ENCODE peak calls at places on chromosome 6, in four cellular contexts. T is CD8-positive, alpha-beta memory T cell; O is mammary epithelial cell; Y is pancreas. X is an unnamed sample.

GRCh38 chr6:113694278-113695077 is 162.7 kb upstream of the MARCKS start:
- DNase-seq in T (no peak), O (peak; percentile 64), Y (peak; percentile 37), X (no peak)

GRCh38 chr6:63764318-63764916 is 128.8 kb downstream of the PHF3 start:
- DNase-seq in T (peak; percentile 27), O (no peak), Y (no peak), X (peak; percentile 59)

GRCh38 chr6:41780623-41781301 is at the start of gene PRICKLE4:
- DNase-seq in T (no peak), O (no peak), Y (peak; percentile 79), X (no peak)

GRCh38 chr6:166786704-166787293 is 159.7 kb upstream of the RPS6KA2 start:
- DNase-seq in T (peak; percentile 43), O (peak; percentile 38), Y (no peak), X (peak; percentile 67)

GRCh38 chr6:85385636-85386315 is 64.1 kb upstream of the NT5E start:
- DNase-seq in T (no peak), O (no peak), Y (no peak), X (no peak)

GRCh38 chr6:48835421-48835958 is 627.6 kb downstream of the MMUT start:
- DNase-seq in T (no peak), O (no peak), Y (no peak), X (no peak)

GRCh38 chr6:47665112-47665511 is 33.3 kb upstream of the ADGRF4 start:
- DNase-seq in T (no peak), O (peak; percentile 97), Y (no peak), X (no peak)

GRCh38 chr6:167956491-167956890 is 41.0 kb upstream of the KIF25 start:
- DNase-seq in T (no peak), O (no peak), Y (no peak), X (no peak)

GRCh38 chr6:167680605-167681149 is 146.0 kb upstream of the AFDN start:
- DNase-seq in T (no peak), O (no peak), Y (no peak), X (no peak)

GRCh38 chr6:30441171-30441570 is 48.1 kb upstream of the HLA-E start:
- DNase-seq in T (no peak), O (peak; percentile 75), Y (no peak), X (no peak)

GRCh38 chr6:30555428-30556005 is 772 bp downstream of the GNL1 start:
- DNase-seq in T (no peak), O (peak; percentile 23), Y (peak; percentile 60), X (peak; percentile 25)

GRCh38 chr6:90219168-90219985 is 77.3 kb downstream of the BACH2 start:
- DNase-seq in T (no peak), O (no peak), Y (peak; percentile 47), X (no peak)

GRCh38 chr6:144661101-144661806 is 376.1 kb downstream of the UTRN start:
- DNase-seq in T (no peak), O (peak; percentile 72), Y (no peak), X (no peak)

GRCh38 chr6:39707962-39708683 is 17.1 kb downstream of the KIF6 start:
- DNase-seq in T (no peak), O (no peak), Y (no peak), X (no peak)

GRCh38 chr6:4577406-4577805 is 198.8 kb upstream of the CDYL start:
- DNase-seq in T (no peak), O (no peak), Y (peak; percentile 46), X (no peak)

GRCh38 chr6:163310096-163310972 is 104.2 kb upstream of the QKI start:
- DNase-seq in T (no peak), O (no peak), Y (no peak), X (no peak)

GRCh38 chr6:28296520-28297060 is 15.2 kb downstream of the PGBD1 start:
- DNase-seq in T (no peak), O (peak; percentile 19), Y (no peak), X (no peak)

GRCh38 chr6:2947424-2947823 is 23.9 kb downstream of the SERPINB6 start:
- DNase-seq in T (no peak), O (no peak), Y (no peak), X (no peak)

GRCh38 chr6:46013639-46014038 is 2.0 kb downstream of the CLIC5 start:
- DNase-seq in T (no peak), O (no peak), Y (no peak), X (no peak)

GRCh38 chr6:121436966-121437756 is 1.7 kb downstream of the GJA1 start:
- DNase-seq in T (no peak), O (peak; percentile 39), Y (peak; percentile 33), X (no peak)

GRCh38 chr6:6676910-6677441 is 88.5 kb downstream of the LY86 start:
- DNase-seq in T (peak; percentile 59), O (peak; percentile 63), Y (peak; percentile 85), X (peak; percentile 49)

GRCh38 chr6:108559884-108560462 is 744 bp upstream of the FOXO3 start:
- DNase-seq in T (peak; percentile 40), O (peak; percentile 75), Y (peak; percentile 69), X (peak; percentile 54)

GRCh38 chr6:164344801-164345291 is 930.3 kb downstream of the QKI start:
- DNase-seq in T (no peak), O (no peak), Y (no peak), X (no peak)

GRCh38 chr6:72413884-72414283 is 208.0 kb upstream of the KCNQ5 start:
- DNase-seq in T (no peak), O (no peak), Y (peak; percentile 39), X (no peak)

GRCh38 chr6:107977283-107977682 is 19.3 kb upstream of the SEC63 start:
- DNase-seq in T (no peak), O (peak; percentile 26), Y (no peak), X (no peak)

GRCh38 chr6:111880181-111880944 is 7.1 kb upstream of the FYN start:
- DNase-seq in T (no peak), O (peak; percentile 35), Y (no peak), X (no peak)

GRCh38 chr6:104711371-104711770 is 148.3 kb downstream of the HACE1 start:
- DNase-seq in T (no peak), O (peak; percentile 46), Y (no peak), X (no peak)

GRCh38 chr6:130362128-130362527 is 3.7 kb upstream of the TMEM200A start:
- DNase-seq in T (peak; percentile 17), O (peak; percentile 16), Y (no peak), X (no peak)

GRCh38 chr6:139841794-139842215 is 467.4 kb upstream of the CITED2 start:
- DNase-seq in T (no peak), O (no peak), Y (no peak), X (no peak)

GRCh38 chr6:7615611-7616383 is 25.8 kb downstream of the SNRNP48 start:
- DNase-seq in T (peak; percentile 11), O (peak; percentile 62), Y (peak; percentile 59), X (peak; percentile 63)

GRCh38 chr6:113562248-113562647 is 294.9 kb upstream of the MARCKS start:
- DNase-seq in T (no peak), O (no peak), Y (no peak), X (no peak)

GRCh38 chr6:1143655-1144054 is 168.2 kb upstream of the FOXQ1 start:
- DNase-seq in T (no peak), O (no peak), Y (no peak), X (no peak)

GRCh38 chr6:24883618-24884017 is 52.1 kb downstream of the RIPOR2 start:
- DNase-seq in T (no peak), O (peak; percentile 22), Y (no peak), X (no peak)

DNA sequence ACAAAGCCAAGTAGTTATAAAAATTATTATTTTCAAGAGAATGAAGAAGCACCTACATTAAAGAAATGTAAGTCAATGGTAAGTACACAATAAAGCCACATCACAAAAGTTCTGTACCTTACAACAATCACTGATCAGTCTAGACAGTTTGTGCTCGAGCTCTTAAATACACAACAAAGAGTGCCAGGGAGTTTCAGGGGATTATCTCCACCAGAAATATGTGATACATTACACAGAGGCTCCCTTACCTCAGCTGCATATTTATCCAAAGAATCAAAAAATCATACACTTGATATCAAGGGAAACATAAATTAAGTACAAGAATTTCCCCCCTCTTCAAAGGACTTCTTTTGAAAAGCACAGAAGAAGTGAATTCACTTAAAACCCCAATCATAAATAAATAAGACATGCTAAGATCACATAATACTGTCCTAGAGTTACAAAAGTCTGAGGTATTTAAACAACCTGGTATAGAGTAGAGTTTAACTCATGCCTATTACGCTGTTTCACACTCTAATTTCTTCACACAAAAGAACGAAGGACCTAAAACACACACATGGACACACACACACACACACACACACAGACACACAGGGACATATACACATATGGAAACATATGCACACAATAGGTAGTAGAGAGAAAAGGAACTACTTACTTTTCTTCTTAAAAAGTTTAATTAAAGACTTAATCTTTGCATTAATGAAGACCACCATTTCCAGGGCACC is 555 bp downstream of the NHSL1 start:
- DNase-seq in T (no peak), O (no peak), Y (no peak), X (no peak)
- H3K4me3 ChIP-seq in T (no peak overlapping the region), O (peak overlapping the region; percentile 15), Y (peak overlapping the region; percentile 4), X (no peak overlapping the region)

GRCh38 chr6:11201015-11201414 is 31.5 kb downstream of the NEDD9 start:
- DNase-seq in T (no peak), O (no peak), Y (no peak), X (no peak)
- H3K4me1 ChIP-seq in T (peaks cover 40% of the 10 kb centered on the region), O (peaks cover 15% of the 10 kb centered on the region), Y (no peaks in the 10 kb centered on the region), X (peaks cover 35% of the 10 kb centered on the region)

DNA sequence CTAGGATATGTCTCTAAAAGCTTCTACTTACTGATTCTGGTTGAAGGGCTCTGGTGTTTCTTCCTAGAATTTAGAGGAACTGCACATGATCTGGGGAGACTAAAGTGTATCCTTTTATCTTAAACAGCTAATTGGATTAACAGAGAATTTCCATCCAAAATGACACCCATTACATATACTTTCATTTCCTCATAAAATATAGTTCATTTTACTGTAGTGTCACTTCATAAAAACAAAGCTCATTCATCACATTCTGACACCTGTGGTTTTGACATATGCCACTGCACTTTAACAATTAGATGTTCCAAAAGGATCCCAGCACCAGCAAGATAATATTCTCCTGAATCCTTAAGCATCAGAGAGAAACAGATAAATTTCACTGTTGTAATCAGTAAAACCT is 175.1 kb upstream of the BMP5 start:
- DNase-seq in T (no peak), O (no peak), Y (no peak), X (no peak)
- H3K4me3 ChIP-seq in T (no peak overlapping the region), O (no peak overlapping the region), Y (no peak overlapping the region), X (no peak overlapping the region)

GRCh38 chr6:36865835-36866234 is 8.8 kb downstream of the PPIL1 start:
- DNase-seq in T (no peak), O (no peak), Y (no peak), X (peak; percentile 51)

GRCh38 chr6:36863670-36864540 is 10.7 kb downstream of the PPIL1 start:
- DNase-seq in T (no peak), O (no peak), Y (no peak), X (no peak)

GRCh38 chr6:36871686-36872085 is 2.9 kb downstream of the PPIL1 start:
- DNase-seq in T (no peak), O (no peak), Y (no peak), X (no peak)

GRCh38 chr6:36862848-36863382 is 11.7 kb downstream of the PPIL1 start:
- DNase-seq in T (no peak), O (no peak), Y (no peak), X (no peak)

DNA sequence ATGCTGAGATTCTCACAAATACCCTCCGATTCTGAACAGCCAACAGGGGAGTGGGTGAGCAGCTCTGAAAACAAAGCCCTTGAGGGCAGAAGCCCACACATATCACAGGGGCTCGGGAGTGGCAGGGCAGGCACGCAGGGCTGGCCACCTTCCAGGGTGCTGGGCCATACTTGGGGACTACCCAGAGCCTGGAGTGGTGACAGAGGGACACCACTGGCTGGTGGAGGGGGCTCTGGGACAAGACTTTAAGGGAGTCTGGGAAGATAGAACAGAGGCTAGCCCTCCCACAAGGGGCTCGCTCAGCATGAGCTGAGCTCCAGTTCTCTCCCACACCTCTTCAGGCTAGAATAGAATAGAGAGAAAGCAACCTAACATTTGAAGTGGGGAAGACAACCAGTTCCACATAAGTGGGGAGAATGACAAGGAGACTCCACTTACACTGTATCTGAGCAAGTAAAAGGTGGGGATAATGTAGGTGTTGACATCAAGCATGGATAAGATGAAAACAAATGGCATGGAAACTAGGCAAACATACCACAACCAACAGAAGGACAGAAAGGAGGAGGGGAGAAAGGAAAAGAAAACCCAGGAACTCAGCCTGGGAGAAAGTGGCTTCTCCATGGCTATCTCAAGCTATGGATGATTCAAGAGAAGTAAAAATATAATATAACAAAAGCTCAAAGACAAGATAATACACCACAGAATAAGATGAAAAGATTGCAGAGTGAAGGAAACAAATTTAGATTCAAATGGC is 7.0 kb downstream of the PPIL1 start:
- DNase-seq in T (no peak), O (no peak), Y (no peak), X (no peak)
- H3K4me1 ChIP-seq in T (peaks cover 3% of the 10 kb centered on the region), O (peaks cover 4% of the 10 kb centered on the region), Y (no peaks in the 10 kb centered on the region), X (peaks cover 23% of the 10 kb centered on the region)